ENCODE peak calls at places on chromosomes 6 and 20, in six cellular contexts. One of them, this sample, is unnamed.

GRCh38 chr6:45640081-45640491 is 262.4 kb upstream of the SUPT3H start:
- DNase-seq in NB4: no peak
- DNase-seq in AG09309: no peak
- DNase-seq in mammary epithelial cell: peak
- DNase-seq in cardiac muscle cell: no peak
- DNase-seq in cardiac fibroblast: peak
- DNase-seq in this sample: no peak

GRCh38 chr20:507933-508332 is 35.7 kb downstream of the CSNK2A1 start:
- DNase-seq in AG09309: no peak
- DNase-seq in cardiac fibroblast: no peak
- DNase-seq in cardiac muscle cell: no peak
- DNase-seq in mammary epithelial cell: no peak
- DNase-seq in NB4: no peak
- DNase-seq in this sample: no peak

GRCh38 chr6:111625511-111626331 is 20.0 kb upstream of the TRAF3IP2 start:
- DNase-seq in cardiac fibroblast: peak
- DNase-seq in cardiac muscle cell: peak
- DNase-seq in mammary epithelial cell: peak
- DNase-seq in NB4: no peak
- DNase-seq in AG09309: no peak
- DNase-seq in this sample: no peak

GRCh38 chr6:143718463-143718862 is 40.7 kb downstream of the PHACTR2 start:
- DNase-seq in AG09309: no peak
- DNase-seq in mammary epithelial cell: no peak
- DNase-seq in NB4: no peak
- DNase-seq in cardiac muscle cell: no peak
- DNase-seq in cardiac fibroblast: no peak
- DNase-seq in this sample: no peak

GRCh38 chr6:144007779-144008500 is at the start of gene PLAGL1:
- DNase-seq in NB4: peak
- DNase-seq in AG09309: no peak
- DNase-seq in cardiac muscle cell: peak
- DNase-seq in mammary epithelial cell: peak
- DNase-seq in cardiac fibroblast: peak
- DNase-seq in this sample: peak

GRCh38 chr20:60477958-60478357 is 519.7 kb downstream of the CDH26 start:
- DNase-seq in AG09309: no peak
- DNase-seq in cardiac muscle cell: no peak
- DNase-seq in mammary epithelial cell: no peak
- DNase-seq in NB4: peak
- DNase-seq in cardiac fibroblast: no peak
- DNase-seq in this sample: no peak

GRCh38 chr6:46440133-46440532 is 51.1 kb downstream of the RCAN2 start:
- DNase-seq in AG09309: peak
- DNase-seq in mammary epithelial cell: no peak
- DNase-seq in cardiac muscle cell: no peak
- DNase-seq in cardiac fibroblast: no peak
- DNase-seq in NB4: no peak
- DNase-seq in this sample: no peak

GRCh38 chr20:31811796-31812728 is 7.1 kb upstream of the MYLK2 start:
- DNase-seq in AG09309: no peak
- DNase-seq in mammary epithelial cell: no peak
- DNase-seq in cardiac fibroblast: peak
- DNase-seq in cardiac muscle cell: peak
- DNase-seq in NB4: no peak
- DNase-seq in this sample: no peak

GRCh38 chr6:74256387-74257180 is 560.6 kb downstream of the CD109 start:
- DNase-seq in AG09309: no peak
- DNase-seq in cardiac fibroblast: no peak
- DNase-seq in NB4: no peak
- DNase-seq in mammary epithelial cell: no peak
- DNase-seq in cardiac muscle cell: no peak
- DNase-seq in this sample: no peak

GRCh38 chr6:41736800-41737555 is 1.6 kb upstream of the TFEB start:
- DNase-seq in AG09309: no peak
- DNase-seq in mammary epithelial cell: no peak
- DNase-seq in NB4: no peak
- DNase-seq in cardiac muscle cell: no peak
- DNase-seq in cardiac fibroblast: no peak
- DNase-seq in this sample: no peak

GRCh38 chr20:11432407-11432806 is 485.3 kb upstream of the BTBD3 start:
- DNase-seq in AG09309: no peak
- DNase-seq in cardiac muscle cell: no peak
- DNase-seq in cardiac fibroblast: peak
- DNase-seq in NB4: no peak
- DNase-seq in mammary epithelial cell: peak
- DNase-seq in this sample: no peak

GRCh38 chr6:143336446-143337152 is 113.9 kb downstream of the ADAT2 start:
- DNase-seq in AG09309: no peak
- DNase-seq in NB4: no peak
- DNase-seq in mammary epithelial cell: peak
- DNase-seq in cardiac fibroblast: peak
- DNase-seq in cardiac muscle cell: no peak
- DNase-seq in this sample: no peak

GRCh38 chr6:132746049-132746448 is 11.7 kb downstream of the VNN2 start:
- DNase-seq in mammary epithelial cell: no peak
- DNase-seq in AG09309: no peak
- DNase-seq in cardiac fibroblast: no peak
- DNase-seq in NB4: peak
- DNase-seq in cardiac muscle cell: no peak
- DNase-seq in this sample: no peak

GRCh38 chr6:89082439-89082838 is 1.9 kb downstream of the PNRC1 start:
- DNase-seq in cardiac muscle cell: no peak
- DNase-seq in NB4: peak
- DNase-seq in cardiac fibroblast: peak
- DNase-seq in mammary epithelial cell: peak
- DNase-seq in AG09309: peak
- DNase-seq in this sample: no peak

GRCh38 chr6:47352169-47352568 is 42.5 kb upstream of the TNFRSF21 start:
- DNase-seq in cardiac muscle cell: no peak
- DNase-seq in mammary epithelial cell: no peak
- DNase-seq in cardiac fibroblast: peak
- DNase-seq in AG09309: no peak
- DNase-seq in NB4: no peak
- DNase-seq in this sample: no peak

GRCh38 chr6:127921982-127922381 is 21.1 kb upstream of the THEMIS start:
- DNase-seq in mammary epithelial cell: no peak
- DNase-seq in cardiac muscle cell: no peak
- DNase-seq in AG09309: no peak
- DNase-seq in NB4: no peak
- DNase-seq in cardiac fibroblast: no peak
- DNase-seq in this sample: no peak

GRCh38 chr20:47453167-47453782 is 48.4 kb upstream of the NCOA3 start:
- DNase-seq in AG09309: peak
- DNase-seq in cardiac fibroblast: peak
- DNase-seq in cardiac muscle cell: no peak
- DNase-seq in mammary epithelial cell: peak
- DNase-seq in NB4: peak
- DNase-seq in this sample: no peak

GRCh38 chr20:50467618-50468373 is 42.4 kb upstream of the PTPN1 start:
- DNase-seq in cardiac muscle cell: peak
- DNase-seq in mammary epithelial cell: peak
- DNase-seq in AG09309: no peak
- DNase-seq in cardiac fibroblast: peak
- DNase-seq in NB4: peak
- DNase-seq in this sample: peak

GRCh38 chr6:1381397-1382330 is 7.7 kb upstream of the FOXF2 start:
- DNase-seq in cardiac fibroblast: peak
- DNase-seq in mammary epithelial cell: no peak
- DNase-seq in NB4: peak
- DNase-seq in AG09309: no peak
- DNase-seq in cardiac muscle cell: peak
- DNase-seq in this sample: peak

GRCh38 chr6:131683479-131683878 is 17.7 kb downstream of the OR2A4 start:
- DNase-seq in NB4: no peak
- DNase-seq in cardiac fibroblast: no peak
- DNase-seq in mammary epithelial cell: no peak
- DNase-seq in AG09309: no peak
- DNase-seq in cardiac muscle cell: no peak
- DNase-seq in this sample: no peak

GRCh38 chr20:58833921-58834320 is 16.8 kb downstream of the GNAS-AS1 start:
- DNase-seq in cardiac fibroblast: no peak
- DNase-seq in cardiac muscle cell: no peak
- DNase-seq in AG09309: no peak
- DNase-seq in mammary epithelial cell: no peak
- DNase-seq in NB4: no peak
- DNase-seq in this sample: no peak

GRCh38 chr20:20860078-20860806 is 147.8 kb upstream of the RALGAPA2 start:
- DNase-seq in AG09309: peak
- DNase-seq in cardiac muscle cell: peak
- DNase-seq in cardiac fibroblast: peak
- DNase-seq in NB4: peak
- DNase-seq in mammary epithelial cell: peak
- DNase-seq in this sample: peak

GRCh38 chr6:77456531-77457248 is 6.6 kb downstream of the HTR1B start:
- DNase-seq in cardiac muscle cell: no peak
- DNase-seq in AG09309: peak
- DNase-seq in NB4: peak
- DNase-seq in cardiac fibroblast: peak
- DNase-seq in mammary epithelial cell: peak
- DNase-seq in this sample: no peak

GRCh38 chr20:48686238-48687096 is 141.3 kb downstream of the PREX1 start:
- DNase-seq in mammary epithelial cell: no peak
- DNase-seq in cardiac fibroblast: peak
- DNase-seq in NB4: no peak
- DNase-seq in cardiac muscle cell: no peak
- DNase-seq in AG09309: peak
- DNase-seq in this sample: no peak

GRCh38 chr6:147131728-147132127 is 72.5 kb upstream of the STXBP5 start:
- DNase-seq in AG09309: no peak
- DNase-seq in NB4: peak
- DNase-seq in cardiac muscle cell: no peak
- DNase-seq in cardiac fibroblast: peak
- DNase-seq in mammary epithelial cell: no peak
- DNase-seq in this sample: no peak

GRCh38 chr6:147132889-147133288 is 71.3 kb upstream of the STXBP5 start:
- DNase-seq in cardiac fibroblast: peak
- DNase-seq in mammary epithelial cell: no peak
- DNase-seq in cardiac muscle cell: no peak
- DNase-seq in AG09309: no peak
- DNase-seq in NB4: no peak
- DNase-seq in this sample: no peak

GRCh38 chr6:147135211-147135672 is 69.0 kb upstream of the STXBP5 start:
- DNase-seq in mammary epithelial cell: peak
- DNase-seq in cardiac fibroblast: peak
- DNase-seq in cardiac muscle cell: no peak
- DNase-seq in NB4: peak
- DNase-seq in AG09309: peak
- DNase-seq in this sample: no peak

GRCh38 chr6:147136057-147136456 is 68.2 kb upstream of the STXBP5 start:
- DNase-seq in cardiac muscle cell: no peak
- DNase-seq in AG09309: no peak
- DNase-seq in NB4: no peak
- DNase-seq in cardiac fibroblast: no peak
- DNase-seq in mammary epithelial cell: no peak
- DNase-seq in this sample: no peak

GRCh38 chr6:147133669-147134068 is 70.5 kb upstream of the STXBP5 start:
- DNase-seq in AG09309: no peak
- DNase-seq in mammary epithelial cell: no peak
- DNase-seq in cardiac fibroblast: no peak
- DNase-seq in cardiac muscle cell: no peak
- DNase-seq in NB4: no peak
- DNase-seq in this sample: no peak
- TF ChIP-seq CTCF in AG09309: no peak
- TF ChIP-seq CTCF in mammary epithelial cell: no peak
- TF ChIP-seq CTCF in cardiac fibroblast: no peak
- TF ChIP-seq CTCF in cardiac muscle cell: no peak
- TF ChIP-seq CTCF in NB4: no peak
- TF ChIP-seq CTCF in this sample: no peak

DNA sequence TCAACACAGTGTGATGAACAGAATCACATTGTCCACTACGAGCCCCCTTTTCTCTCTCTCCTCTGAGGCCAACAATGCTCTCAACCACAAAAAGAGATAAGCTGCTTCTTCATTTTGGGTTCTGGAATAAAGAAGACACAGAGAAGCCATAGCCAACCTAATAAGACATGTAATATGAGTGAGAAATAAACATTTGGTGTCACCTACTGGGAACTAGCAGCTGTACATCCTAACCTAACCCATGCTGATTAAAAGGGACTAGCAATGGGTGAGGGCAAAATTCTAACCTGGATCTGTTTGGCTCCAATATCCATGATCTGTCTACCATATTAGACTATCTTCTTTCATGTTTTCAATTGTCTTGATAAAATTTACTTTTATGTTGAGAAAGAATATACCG is 369.1 kb upstream of the MARCKS start:
- DNase-seq in cardiac fibroblast: peak
- DNase-seq in cardiac muscle cell: no peak
- DNase-seq in mammary epithelial cell: no peak
- DNase-seq in AG09309: no peak
- DNase-seq in NB4: peak
- DNase-seq in this sample: no peak
- TF ChIP-seq CTCF in cardiac fibroblast: peak
- TF ChIP-seq CTCF in cardiac muscle cell: no peak
- TF ChIP-seq CTCF in mammary epithelial cell: peak
- TF ChIP-seq CTCF in AG09309: no peak
- TF ChIP-seq CTCF in NB4: no peak
- TF ChIP-seq CTCF in this sample: no peak

GRCh38 chr6:28863607-28864320 is 60.0 kb downstream of the TRIM27 start:
- DNase-seq in cardiac muscle cell: peak
- DNase-seq in mammary epithelial cell: peak
- DNase-seq in cardiac fibroblast: peak
- DNase-seq in NB4: peak
- DNase-seq in AG09309: peak
- DNase-seq in this sample: peak
- TF ChIP-seq CTCF in cardiac muscle cell: peak
- TF ChIP-seq CTCF in mammary epithelial cell: no peak
- TF ChIP-seq CTCF in cardiac fibroblast: no peak
- TF ChIP-seq CTCF in NB4: no peak
- TF ChIP-seq CTCF in AG09309: peak
- TF ChIP-seq CTCF in this sample: no peak

DNA sequence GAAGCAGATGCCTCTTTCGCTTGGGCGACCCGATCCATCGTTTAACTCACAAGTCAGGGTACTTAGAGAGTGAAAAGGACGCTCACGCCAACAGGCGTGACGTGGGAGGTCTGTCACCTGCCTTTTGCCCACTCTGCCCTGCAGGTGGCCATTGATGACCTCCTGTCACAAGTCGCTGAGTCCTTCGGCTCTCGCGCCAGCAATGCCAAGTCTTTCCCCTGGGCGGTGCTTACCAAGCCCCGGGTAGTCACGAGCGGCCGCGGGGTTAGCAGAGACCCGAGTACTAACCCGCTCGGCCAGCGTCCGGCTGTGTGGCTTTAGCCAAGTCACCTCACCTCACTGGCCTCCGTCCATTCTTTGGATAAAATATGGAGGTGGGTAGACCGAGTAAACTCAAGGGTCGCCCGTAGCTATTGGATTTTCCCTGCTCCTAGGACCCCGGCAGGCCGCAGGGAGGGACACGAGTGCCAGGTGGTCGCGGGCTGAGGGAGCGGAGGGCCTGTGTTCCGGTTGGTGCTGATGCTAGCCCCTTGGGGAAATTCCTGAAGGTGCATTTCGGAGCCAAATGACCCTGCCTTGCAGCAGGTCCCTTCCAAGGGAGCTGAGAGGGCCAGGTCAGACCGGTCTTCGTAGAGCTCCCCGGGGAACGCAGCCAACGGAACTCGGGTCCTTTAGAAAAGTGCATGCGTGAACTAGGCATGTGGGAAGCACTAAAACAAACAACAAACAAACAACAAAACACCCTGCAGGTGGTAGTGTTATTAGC is 668 bp downstream of the PKIB start:
- DNase-seq in cardiac muscle cell: no peak
- DNase-seq in AG09309: no peak
- DNase-seq in cardiac fibroblast: peak
- DNase-seq in mammary epithelial cell: peak
- DNase-seq in NB4: no peak
- DNase-seq in this sample: peak
- TF ChIP-seq CTCF in cardiac muscle cell: no peak
- TF ChIP-seq CTCF in AG09309: no peak
- TF ChIP-seq CTCF in cardiac fibroblast: no peak
- TF ChIP-seq CTCF in mammary epithelial cell: no peak
- TF ChIP-seq CTCF in NB4: no peak
- TF ChIP-seq CTCF in this sample: no peak